ENCODE peak calls at places on chromosomes 7 and 10, in four cellular contexts. Y is A549, O is lower leg skin, A is HT1080. H is an unnamed sample.

GRCh38 chr7:55185321-55185802 is 166.5 kb downstream of the EGFR start:
- DNase-seq in A (peak; percentile 17), O (no peak), Y (no peak), H (peak; percentile 29)

GRCh38 chr10:102395677-102396197 is at the start of gene NFKB2:
- DNase-seq in A (no peak), O (no peak), Y (no peak), H (no peak)

GRCh38 chr10:23693398-23693797 is 254.5 kb downstream of the OTUD1 start:
- DNase-seq in A (no peak), O (no peak), Y (no peak), H (no peak)

GRCh38 chr10:103849880-103850571 is 5.3 kb downstream of the SH3PXD2A start:
- DNase-seq in A (peak; percentile 96), O (no peak), Y (no peak), H (peak; percentile 86)

GRCh38 chr10:47311193-47311899 is 10.9 kb upstream of the GDF2 start:
- DNase-seq in A (no peak), Y (no peak), O (no peak), H (no peak)

GRCh38 chr7:100472121-100472851 is 6.7 kb downstream of the TSC22D4 start:
- DNase-seq in O (no peak), Y (no peak), A (no peak), H (no peak)

GRCh38 chr7:47747160-47747559 is 165.2 kb upstream of the TNS3 start:
- DNase-seq in Y (no peak), O (no peak), A (no peak), H (no peak)

GRCh38 chr7:77738871-77739270 is 42.6 kb downstream of the RSBN1L start:
- DNase-seq in Y (no peak), O (no peak), A (no peak), H (peak; percentile 76)

GRCh38 chr10:86023931-86024554 is 342.6 kb downstream of the GRID1 start:
- DNase-seq in Y (no peak), A (no peak), O (no peak), H (no peak)

GRCh38 chr7:118918556-118918955 is 694.1 kb downstream of the ANKRD7 start:
- DNase-seq in O (no peak), Y (no peak), A (peak; percentile 3), H (no peak)

GRCh38 chr7:38411404-38411803 is 138.0 kb upstream of the TARP start:
- DNase-seq in Y (no peak), O (no peak), A (peak; percentile 12), H (peak; percentile 15)

GRCh38 chr10:91797077-91797690 is 1.0 kb upstream of the TNKS2 start:
- DNase-seq in O (no peak), Y (no peak), A (no peak), H (no peak)

GRCh38 chr7:102432476-102433318 is 678 bp upstream of the ORAI2 start:
- DNase-seq in Y (no peak), O (no peak), A (no peak), H (no peak)

GRCh38 chr7:129210256-129210988 is 14.4 kb upstream of the AHCYL2 start:
- DNase-seq in O (peak; percentile 55), Y (peak; percentile 84), A (peak; percentile 44), H (peak; percentile 52)

GRCh38 chr7:55247466-55247865 is 117.7 kb upstream of the LANCL2 start:
- DNase-seq in O (no peak), A (no peak), Y (no peak), H (peak; percentile 60)

GRCh38 chr10:102633282-102633681 is 11.0 kb upstream of the TRIM8 start:
- DNase-seq in A (peak; percentile 93), O (no peak), Y (no peak), H (peak; percentile 85)